ENCODE peak calls at places on chromosomes 11 and 22, in four cellular contexts. I is GM12891, P is EH, C is right cardiac atrium. N is an unnamed sample.

GRCh38 chr11:118757881-118758399 is 33.0 kb downstream of the DDX6 start:
- DNase-seq in I (no peak), P (no peak), C (no peak), N (no peak)

GRCh38 chr11:114196994-114197702 is 99.1 kb upstream of the NNMT start:
- DNase-seq in I (no peak), P (no peak), C (no peak), N (no peak)

GRCh38 chr22:24205438-24206189 is 24.3 kb downstream of the SUSD2 start:
- DNase-seq in I (no peak), P (no peak), C (no peak), N (no peak)

GRCh38 chr11:109424893-109425292 is 2.9 kb downstream of the C11orf87 start:
- DNase-seq in I (no peak), P (no peak), C (no peak), N (peak; percentile 37)

GRCh38 chr11:8989411-8989810 is 14.4 kb downstream of the NRIP3 start:
- DNase-seq in I (no peak), P (peak; percentile 77), C (no peak), N (no peak)

GRCh38 chr11:134252539-134253188 is 488 bp downstream of the THYN1 start:
- DNase-seq in I (no peak), P (no peak), C (peak; percentile 34), N (no peak)

GRCh38 chr22:49155809-49156580 is 671.7 kb downstream of the BRD1 start:
- DNase-seq in I (no peak), P (no peak), C (no peak), N (no peak)

GRCh38 chr11:117859061-117859460 is 17.4 kb downstream of the FXYD6 start:
- DNase-seq in I (no peak), P (no peak), C (no peak), N (no peak)

GRCh38 chr11:123308077-123308476 is 113.0 kb upstream of the CLMP start:
- DNase-seq in I (no peak), P (peak; percentile 94), C (no peak), N (no peak)

GRCh38 chr22:39266398-39267030 is 21.7 kb upstream of the PDGFB start:
- DNase-seq in I (peak; percentile 71), P (peak; percentile 35), C (no peak), N (no peak)

GRCh38 chr11:31870609-31871309 is 59.6 kb upstream of the PAX6 start:
- DNase-seq in I (peak; percentile 15), P (peak; percentile 40), C (peak; percentile 24), N (peak; percentile 43)

GRCh38 chr11:65615229-65615949 is at the start of gene PCNX3:
- DNase-seq in I (peak; percentile 100), P (peak; percentile 100), C (peak; percentile 100), N (peak; percentile 100)

GRCh38 chr22:36734171-36735058 is 30.9 kb upstream of the CACNG2 start:
- DNase-seq in I (no peak), P (peak; percentile 44), C (peak; percentile 31), N (peak; percentile 68)

GRCh38 chr11:85698195-85698594 is 12.2 kb upstream of the CCDC89 start:
- DNase-seq in I (no peak), P (no peak), C (no peak), N (no peak)

GRCh38 chr11:69382131-69383128 is 88.5 kb downstream of the MYEOV start:
- DNase-seq in I (no peak), P (no peak), C (peak; percentile 47), N (no peak)

GRCh38 chr11:48058777-48059176 is 78.4 kb downstream of the PTPRJ start:
- DNase-seq in I (no peak), P (no peak), C (no peak), N (no peak)

GRCh38 chr22:36406139-36406538 is 18.4 kb upstream of the MYH9 start:
- DNase-seq in I (no peak), P (no peak), C (no peak), N (peak; percentile 55)

GRCh38 chr11:8289426-8290047 is 25.9 kb upstream of the LMO1 start:
- DNase-seq in I (no peak), P (no peak), C (no peak), N (no peak)

GRCh38 chr11:72436667-72437066 is 2.3 kb upstream of the CLPB start:
- DNase-seq in I (no peak), P (no peak), C (no peak), N (no peak)

GRCh38 chr11:68302256-68303054 is 9.9 kb upstream of the LRP5 start:
- DNase-seq in I (no peak), P (peak; percentile 50), C (no peak), N (no peak)

GRCh38 chr11:28339488-28339887 is 231.3 kb downstream of the METTL15 start:
- DNase-seq in I (no peak), P (no peak), C (no peak), N (no peak)

GRCh38 chr11:10588904-10589303 is 20.4 kb upstream of the LYVE1 start:
- DNase-seq in I (no peak), P (peak; percentile 54), C (no peak), N (no peak)

GRCh38 chr11:19039409-19039808 is 21.1 kb downstream of the MRGPRX2 start:
- DNase-seq in I (no peak), P (no peak), C (no peak), N (no peak)

GRCh38 chr11:71272161-71272560 is 19.8 kb upstream of the SHANK2 start:
- DNase-seq in I (no peak), P (no peak), C (no peak), N (no peak)

GRCh38 chr11:405976-406795 is 8.6 kb downstream of the SIGIRR start:
- DNase-seq in I (no peak), P (no peak), C (no peak), N (no peak)

GRCh38 chr11:134361661-134362060 is 29.9 kb downstream of the GLB1L2 start:
- DNase-seq in I (no peak), P (no peak), C (no peak), N (no peak)

GRCh38 chr22:44685384-44686056 is 16.5 kb upstream of the PRR5 start:
- DNase-seq in I (no peak), P (peak; percentile 81), C (peak; percentile 67), N (peak; percentile 75)

GRCh38 chr11:132318421-132319157 is 948.2 kb downstream of the NTM start:
- DNase-seq in I (no peak), P (peak; percentile 88), C (no peak), N (no peak)

GRCh38 chr11:86818466-86819282 is 18.3 kb downstream of the PRSS23 start:
- DNase-seq in I (no peak), P (peak; percentile 80), C (no peak), N (peak; percentile 56)

GRCh38 chr11:102010776-102011500 is 36.3 kb upstream of the CFAP300 start:
- DNase-seq in I (no peak), P (peak; percentile 95), C (peak; percentile 85), N (no peak)

GRCh38 chr11:73401924-73402833 is 26.0 kb downstream of the RELT start:
- DNase-seq in I (no peak), P (peak; percentile 29), C (no peak), N (no peak)

N was measured in Jurkat, Clone E6-1.